ENCODE peak calls at places on chromosomes 11 and 22, in nine cellular contexts. W is transverse colon; G is naive thymus-derived CD8-positive, alpha-beta T cell; N is EL; U is stimulated activated effector memory CD8-positive, alpha-beta T cell treated with anti-CD3 and anti-CD28 coated beads, Interleukin-12 subunit alpha, Interleukin-12 subunit beta, amount 100 ng/mL, for 72 hours; Y is activated CD4-positive, alpha-beta T cell treated with anti-CD3 and anti-CD28 coated beads, Interleukin-2, amount 50 U/mL, for 1 hour; F is NCI-H2171; O is LoVo; T is HT1080. S is an unnamed sample.

GRCh38 chr11:11569936-11570491 is 51.8 kb downstream of the GALNT18 start:
- DNase-seq in W (peak; percentile 33), G (no peak), N (peak; percentile 5), U (no peak), Y (no peak), F (no peak), O (no peak), T (peak; percentile 75), S (no peak)

GRCh38 chr11:2129323-2129698 is 9.9 kb downstream of the IGF2 start:
- DNase-seq in W (no peak), G (no peak), N (no peak), U (no peak), Y (no peak), F (no peak), O (no peak), T (no peak), S (no peak)

GRCh38 chr11:2599561-2600189 is 100.1 kb downstream of the KCNQ1OT1 start:
- DNase-seq in W (no peak), G (no peak), N (no peak), U (no peak), Y (no peak), F (no peak), O (no peak), T (no peak), S (no peak)

GRCh38 chr11:121321614-121322243 is 29.2 kb downstream of the SC5D start:
- DNase-seq in W (peak; percentile 49), G (no peak), N (peak; percentile 2), U (no peak), Y (peak; percentile 23), F (no peak), O (no peak), T (peak; percentile 12), S (no peak)

GRCh38 chr22:22773427-22773826 is 114.2 kb upstream of the IGLL5 start:
- DNase-seq in W (no peak), G (no peak), N (no peak), U (no peak), Y (no peak), F (no peak), O (no peak), T (no peak), S (no peak)

GRCh38 chr11:59901306-59901705 is 22.7 kb downstream of the OOSP3 start:
- DNase-seq in W (no peak), G (no peak), N (peak; percentile 85), U (no peak), Y (no peak), F (no peak), O (peak; percentile 28), T (peak; percentile 97), S (no peak)

GRCh38 chr22:41513391-41513790 is 30.9 kb downstream of the POLR3H start:
- DNase-seq in W (no peak), G (no peak), N (no peak), U (no peak), Y (no peak), F (no peak), O (no peak), T (no peak), S (no peak)

GRCh38 chr11:68658097-68658496 is 26.2 kb upstream of the GAL start:
- DNase-seq in W (no peak), G (no peak), N (no peak), U (no peak), Y (no peak), F (no peak), O (no peak), T (no peak), S (no peak)

GRCh38 chr11:9691865-9692264 is 28.0 kb downstream of the SWAP70 start:
- DNase-seq in W (no peak), G (no peak), N (peak; percentile 60), U (no peak), Y (no peak), F (no peak), O (peak; percentile 47), T (peak; percentile 83), S (peak; percentile 28)

GRCh38 chr11:43988040-43988793 is 45.8 kb downstream of the C11orf96 start:
- DNase-seq in W (no peak), G (no peak), N (no peak), U (no peak), Y (no peak), F (no peak), O (no peak), T (peak; percentile 17), S (no peak)

GRCh38 chr11:35215945-35216344 is 77.0 kb downstream of the CD44 start:
- DNase-seq in W (no peak), G (no peak), N (no peak), U (no peak), Y (no peak), F (no peak), O (no peak), T (no peak), S (no peak)

GRCh38 chr11:61327669-61328071 is 5.2 kb downstream of the DDB1 start:
- DNase-seq in W (no peak), G (no peak), N (peak; percentile 35), U (no peak), Y (no peak), F (no peak), O (no peak), T (no peak), S (no peak)

GRCh38 chr11:14775897-14776296 is 116.1 kb downstream of the CYP2R1 start:
- DNase-seq in W (no peak), G (no peak), N (no peak), U (no peak), Y (no peak), F (no peak), O (no peak), T (no peak), S (peak; percentile 20)

GRCh38 chr22:26835929-26836528 is 178.6 kb downstream of the MIAT start:
- DNase-seq in W (peak; percentile 44), G (peak; percentile 9), N (peak; percentile 56), U (peak; percentile 32), Y (peak; percentile 35), F (no peak), O (peak; percentile 5), T (peak; percentile 40), S (peak; percentile 8)

GRCh38 chr11:12525466-12526055 is 148.2 kb downstream of the PARVA start:
- DNase-seq in W (no peak), G (no peak), N (no peak), U (no peak), Y (no peak), F (no peak), O (no peak), T (no peak), S (no peak)

GRCh38 chr11:94649925-94650623 is 82.9 kb downstream of the PIWIL4 start:
- DNase-seq in W (no peak), G (no peak), N (no peak), U (no peak), Y (no peak), F (no peak), O (no peak), T (no peak), S (no peak)

GRCh38 chr11:128894685-128895084 is 3.5 kb downstream of the KCNJ5 start:
- DNase-seq in W (peak; percentile 42), G (no peak), N (no peak), U (no peak), Y (no peak), F (no peak), O (no peak), T (no peak), S (no peak)

GRCh38 chr22:44347098-44347497 is 34.3 kb upstream of the SHISAL1 start:
- DNase-seq in W (no peak), G (no peak), N (peak; percentile 45), U (no peak), Y (no peak), F (no peak), O (no peak), T (no peak), S (no peak)

GRCh38 chr11:61297741-61298140 is 2.6 kb upstream of the VWCE start:
- DNase-seq in W (no peak), G (no peak), N (peak; percentile 93), U (no peak), Y (no peak), F (no peak), O (peak; percentile 54), T (peak; percentile 94), S (no peak)

GRCh38 chr11:100647861-100648260 is 39.2 kb upstream of the ARHGAP42 start:
- DNase-seq in W (no peak), G (no peak), N (no peak), U (no peak), Y (no peak), F (no peak), O (no peak), T (no peak), S (no peak)